ENCODE peak calls at places on chromosomes 5 and 9, in four cellular contexts. D is HCT116, C is PC-3, L is body of pancreas. X is an unnamed sample. For H3K36me3, the result is how much of the 10 kb centered on the place peaks cover.

GRCh38 chr5:157546456-157547100 is 29.0 kb downstream of the ADAM19 start:
- DNase-seq in D (no peak), C (no peak), L (no peak), X (no peak)

GRCh38 chr9:135098400-135099105 is 11.1 kb downstream of the OLFM1 start:
- DNase-seq in D (no peak), C (peak), L (no peak), X (no peak)

GRCh38 chr5:119389288-119390065 is 33.7 kb downstream of the TNFAIP8 start:
- DNase-seq in D (no peak), C (no peak), L (no peak), X (no peak)

GRCh38 chr9:114122628-114123027 is 23.5 kb upstream of the KIF12 start:
- DNase-seq in D (no peak), C (no peak), L (no peak), X (no peak)

GRCh38 chr9:16058131-16058549 is 505.3 kb downstream of the CCDC171 start:
- DNase-seq in D (no peak), C (peak), L (no peak), X (no peak)

GRCh38 chr5:167845952-167846351 is 445.5 kb upstream of the WWC1 start:
- DNase-seq in D (no peak), C (no peak), L (no peak), X (no peak)

GRCh38 chr5:147393866-147394265 is 116.0 kb downstream of the DPYSL3 start:
- DNase-seq in D (no peak), C (no peak), L (no peak), X (no peak)

GRCh38 chr9:135051316-135052038 is 36.0 kb upstream of the OLFM1 start:
- DNase-seq in D (no peak), C (no peak), L (no peak), X (no peak)

GRCh38 chr5:172162348-172162747 is 25.7 kb downstream of the STK10 start:
- DNase-seq in D (no peak), C (peak), L (no peak), X (no peak)

GRCh38 chr5:124683917-124684555 is 62.4 kb downstream of the ZNF608 start:
- DNase-seq in D (no peak), C (no peak), L (no peak), X (no peak)

GRCh38 chr9:137593176-137593575 is 2.9 kb upstream of the ZMYND19 start:
- DNase-seq in D (no peak), C (no peak), L (peak), X (no peak)

GRCh38 chr9:99140685-99141314 is 35.9 kb downstream of the TGFBR1 start:
- DNase-seq in D (peak), C (peak), L (peak), X (peak)

GRCh38 chr9:99488109-99489042 is 266.3 kb downstream of the SEC61B start:
- DNase-seq in D (no peak), C (no peak), L (no peak), X (no peak)

GRCh38 chr5:79069488-79070001 is at the start of the genes BHMT2 and DMGDH:
- DNase-seq in D (no peak), C (no peak), L (peak), X (no peak)

GRCh38 chr9:84955155-84955554 is 285.6 kb downstream of the NTRK2 start:
- DNase-seq in D (no peak), C (no peak), L (no peak), X (no peak)

GRCh38 chr9:85543196-85543595 is 198.6 kb downstream of the AGTPBP1 start:
- DNase-seq in D (no peak), C (no peak), L (no peak), X (no peak)

GRCh38 chr9:114382951-114383865 is 4.6 kb downstream of the AKNA start:
- DNase-seq in D (no peak), C (no peak), L (no peak), X (no peak)

DNA sequence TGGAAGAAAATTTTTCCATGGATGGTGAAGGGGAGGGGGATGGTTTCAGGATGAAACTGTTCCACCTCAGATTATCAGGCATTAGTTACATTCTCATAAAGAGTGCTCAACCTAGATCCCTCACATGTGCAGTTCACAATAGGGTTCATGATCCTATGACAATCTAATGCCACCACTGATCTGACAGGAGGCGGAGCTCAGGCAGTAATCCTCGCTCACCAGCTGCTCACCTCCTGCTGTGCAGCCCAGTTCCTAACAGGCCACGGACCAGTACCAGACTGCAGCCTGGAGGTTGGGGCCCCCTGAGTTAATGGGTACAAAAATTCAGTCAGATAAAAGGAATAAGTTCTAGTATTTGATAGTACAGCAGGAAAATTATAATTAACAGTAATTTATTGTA is 337.2 kb downstream of the NPR3 start:
- DNase-seq in D (no peak), C (no peak), L (no peak), X (no peak)
- H3K4me3 ChIP-seq in D (no peak), C (peak), L (no peak), X (no peak)

GRCh38 chr9:130870491-130871381 is 25.9 kb downstream of the QRFP start:
- DNase-seq in D (no peak), C (no peak), L (no peak), X (no peak)
- H3K36me3 ChIP-seq in D (under half), C (under half), L (under half), X (under half)

GRCh38 chr5:100838048-100838473 is 65.0 kb downstream of the ST8SIA4 start:
- DNase-seq in D (no peak), C (peak), L (no peak), X (no peak)
- H3K4me3 ChIP-seq in D (no peak), C (no peak), L (no peak), X (no peak)

GRCh38 chr5:32598997-32599549 is 13.7 kb downstream of the SUB1 start:
- DNase-seq in D (no peak), C (no peak), L (no peak), X (no peak)

GRCh38 chr5:32600057-32600622 is 14.8 kb downstream of the SUB1 start:
- DNase-seq in D (no peak), C (peak), L (no peak), X (no peak)

GRCh38 chr5:32597046-32597629 is 11.8 kb downstream of the SUB1 start:
- DNase-seq in D (no peak), C (no peak), L (no peak), X (no peak)

GRCh38 chr5:32598270-32598937 is 13.0 kb downstream of the SUB1 start:
- DNase-seq in D (no peak), C (no peak), L (no peak), X (no peak)

DNA sequence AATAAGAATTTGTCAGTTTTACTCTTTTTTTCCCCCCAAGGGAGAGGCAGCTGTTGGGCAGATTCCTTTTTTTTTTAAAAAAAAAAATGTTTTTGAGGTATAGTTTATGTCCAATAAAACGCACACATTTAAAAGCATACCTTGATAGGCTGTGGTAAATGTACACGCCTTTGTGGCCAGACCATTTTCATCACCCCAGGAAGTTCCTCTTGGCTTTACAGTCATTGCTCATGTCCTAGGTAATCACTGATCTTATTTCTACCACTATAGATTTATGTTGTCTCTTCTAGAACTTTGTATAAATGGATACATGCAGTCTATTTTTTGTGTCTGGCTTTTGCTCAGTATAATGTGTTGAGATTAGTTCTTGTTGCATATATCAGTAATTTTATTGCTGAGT is 9.8 kb downstream of the SUB1 start:
- DNase-seq in D (no peak), C (no peak), L (no peak), X (no peak)
- H3K36me3 ChIP-seq in D (half or more), C (half or more), L (under half), X (under half)

GRCh38 chr5:64766934-64767333 is 1.6 kb downstream of the SREK1IP1 start:
- DNase-seq in D (no peak), C (no peak), L (no peak), X (no peak)
- H3K4me3 ChIP-seq in D (peak), C (peak), L (no peak), X (peak)

DNA sequence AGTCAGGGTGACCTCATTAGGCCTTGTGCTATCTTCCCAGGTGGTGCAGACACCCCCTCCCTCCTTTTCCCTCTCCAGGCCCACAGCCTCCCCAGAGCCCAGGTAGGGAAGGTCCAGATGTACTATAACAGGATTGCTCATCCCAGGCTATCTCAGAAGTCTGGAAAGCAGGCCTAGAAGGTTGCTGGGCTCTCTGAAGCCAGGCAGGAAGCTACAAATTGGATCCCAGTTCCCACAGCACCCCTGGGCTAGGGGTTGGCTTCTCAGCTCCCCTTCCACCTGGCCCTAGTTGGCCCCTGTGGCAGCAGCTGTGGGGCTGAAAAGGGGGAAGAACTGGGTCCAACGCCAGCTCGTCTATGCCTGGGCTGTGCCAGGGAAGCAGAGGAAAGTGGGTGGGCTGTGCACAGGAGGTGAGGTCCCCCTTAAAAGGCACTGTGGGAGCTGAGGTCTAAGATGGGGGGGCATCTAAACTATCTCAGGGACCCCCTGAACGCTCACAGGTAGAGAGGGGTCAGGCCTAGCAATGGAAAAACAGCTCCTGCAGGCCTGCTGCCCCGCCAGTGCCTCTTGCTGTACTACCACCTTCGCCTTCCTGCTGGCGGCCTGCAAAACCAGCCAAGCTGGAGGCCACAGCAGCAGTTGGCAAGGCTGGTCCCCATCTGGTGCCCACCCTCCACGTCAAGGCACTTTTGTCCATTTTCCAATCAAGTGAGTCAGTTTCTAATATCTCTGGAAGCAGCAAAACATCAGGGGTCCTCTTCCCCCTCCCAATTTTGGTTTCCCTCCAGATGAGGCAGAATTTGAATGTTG is 13.3 kb upstream of the PSMD5 start:
- DNase-seq in D (no peak), C (no peak), L (no peak), X (no peak)
- H3K36me3 ChIP-seq in D (under half), C (under half), L (under half), X (under half)

X was measured in small intestine.